ENCODE peak calls at places on chromosomes 13 and 19, in nine cellular contexts. C is GM13976, Q is WERI-Rb-1, D is fibroblast of the aortic adventitia, X is dorsolateral prefrontal cortex, A is endodermal cell, L is ascending aorta, R is AG04449, G is tibial artery. U is an unnamed sample.

GRCh38 chr13:45339867-45340266 is 1.1 kb downstream of the TPT1 start:
- DNase-seq in R (no peak), Q (no peak), G (no peak), L (no peak), D (no peak), X (no peak), A (no peak), C (no peak), U (no peak)

GRCh38 chr13:94711561-94712286 is 621 bp downstream of the SOX21 start:
- DNase-seq in R (no peak), G (peak; percentile 63), C (peak; percentile 52), X (no peak), A (no peak), L (no peak), D (no peak), Q (peak; percentile 58), U (peak; percentile 69)

GRCh38 chr13:51318015-51318414 is 21.5 kb upstream of the SERPINE3 start:
- DNase-seq in A (peak; percentile 20), C (no peak), L (no peak), G (no peak), Q (no peak), R (no peak), X (no peak), D (no peak), U (no peak)

GRCh38 chr13:50979187-50979586 is 69.6 kb downstream of the RNASEH2B start:
- DNase-seq in G (no peak), X (no peak), D (no peak), R (no peak), C (no peak), A (no peak), L (no peak), Q (no peak), U (no peak)

GRCh38 chr13:81821259-81821658 is 1480.3 kb upstream of the SPRY2 start:
- DNase-seq in G (no peak), D (no peak), Q (no peak), A (no peak), R (no peak), C (no peak), L (no peak), X (no peak), U (no peak)

GRCh38 chr13:75929074-75929473 is 292.9 kb downstream of the LMO7 start:
- DNase-seq in D (no peak), Q (no peak), X (no peak), C (no peak), L (no peak), A (no peak), R (no peak), G (no peak), U (no peak)

GRCh38 chr13:49499889-49500660 is 4.3 kb downstream of the PHF11 start:
- DNase-seq in C (no peak), G (no peak), X (no peak), R (peak; percentile 45), D (peak; percentile 79), L (no peak), Q (no peak), A (no peak), U (peak; percentile 18)

GRCh38 chr13:94369862-94370491 is 109.5 kb downstream of the DCT start:
- DNase-seq in X (no peak), A (no peak), Q (no peak), C (no peak), L (no peak), D (peak; percentile 52), R (no peak), G (no peak), U (no peak)

GRCh38 chr19:47274891-47275865 is 493 bp downstream of the INAFM1 start:
- DNase-seq in X (no peak), A (peak; percentile 75), C (no peak), Q (peak; percentile 33), G (peak; percentile 80), D (no peak), R (no peak), L (no peak), U (no peak)

GRCh38 chr13:21012841-21013681 is 48.3 kb downstream of the LATS2 start:
- DNase-seq in Q (no peak), G (peak; percentile 43), R (no peak), D (peak; percentile 74), L (no peak), C (no peak), A (no peak), X (no peak), U (no peak)

GRCh38 chr13:42907745-42908144 is 84.3 kb downstream of the EPSTI1 start:
- DNase-seq in Q (no peak), D (no peak), C (no peak), R (no peak), X (no peak), L (no peak), A (no peak), G (no peak), U (no peak)

GRCh38 chr13:107216046-107216715 is 648.2 kb upstream of the ARGLU1 start:
- DNase-seq in C (no peak), R (no peak), X (no peak), D (no peak), Q (peak; percentile 37), A (no peak), G (no peak), L (no peak), U (no peak)

DNA sequence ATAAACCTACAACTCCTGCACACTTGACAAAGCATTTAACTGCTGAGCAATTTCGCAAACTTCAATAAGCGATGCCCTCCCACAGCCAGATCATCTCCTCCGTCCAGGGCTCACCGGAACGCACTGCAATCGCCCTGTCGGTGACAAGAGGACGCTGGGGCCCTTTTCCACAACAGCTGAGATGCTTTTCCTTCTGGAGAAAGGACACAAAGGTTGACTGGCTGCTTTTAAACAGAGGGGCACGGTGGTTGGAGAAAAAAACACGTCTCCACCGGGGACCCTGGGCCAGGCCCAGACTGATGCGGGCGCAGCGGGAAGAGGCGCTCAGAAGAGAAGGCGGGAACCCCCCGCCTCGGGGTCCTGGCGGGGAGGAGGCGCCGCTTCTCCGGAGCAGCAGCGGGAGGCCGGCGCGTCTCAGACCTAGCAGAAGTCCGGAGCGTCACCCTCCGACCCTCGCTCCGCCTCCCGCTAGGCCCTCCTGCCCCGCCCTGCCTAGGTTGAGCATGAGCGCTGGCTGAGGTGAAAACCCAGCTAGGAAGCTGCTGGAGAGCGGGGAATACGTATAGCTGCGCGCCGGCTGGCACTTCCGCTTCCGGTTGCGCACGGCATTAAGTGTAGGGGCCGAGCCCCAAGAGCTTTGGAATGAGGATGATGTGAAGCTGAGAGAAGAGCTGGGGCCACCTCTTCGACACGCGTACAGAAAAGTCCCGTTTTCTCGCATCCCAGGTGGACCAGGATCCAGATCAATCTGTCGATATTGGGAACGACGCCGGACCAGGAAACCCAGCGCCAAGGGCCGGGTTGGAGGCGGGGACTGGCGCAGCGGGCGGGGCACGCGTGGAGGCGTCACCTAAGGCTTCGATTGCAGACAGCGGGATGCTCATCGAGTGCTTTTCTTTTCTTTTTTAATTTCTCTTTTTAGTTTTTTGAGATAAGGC is at the start of gene ZNF846:
- DNase-seq in A (peak; percentile 98), C (peak; percentile 96), D (peak; percentile 96), G (peak; percentile 95), R (peak; percentile 63), Q (peak; percentile 98), X (peak; percentile 85), L (peak; percentile 69), U (peak; percentile 93)
- TF ChIP-seq CTCF in A (peak; percentile 30), C (no peak), D (no peak), G (no peak), R (no peak), Q (no peak), X (peak; percentile 12), L (no peak), U (no peak)

DNA sequence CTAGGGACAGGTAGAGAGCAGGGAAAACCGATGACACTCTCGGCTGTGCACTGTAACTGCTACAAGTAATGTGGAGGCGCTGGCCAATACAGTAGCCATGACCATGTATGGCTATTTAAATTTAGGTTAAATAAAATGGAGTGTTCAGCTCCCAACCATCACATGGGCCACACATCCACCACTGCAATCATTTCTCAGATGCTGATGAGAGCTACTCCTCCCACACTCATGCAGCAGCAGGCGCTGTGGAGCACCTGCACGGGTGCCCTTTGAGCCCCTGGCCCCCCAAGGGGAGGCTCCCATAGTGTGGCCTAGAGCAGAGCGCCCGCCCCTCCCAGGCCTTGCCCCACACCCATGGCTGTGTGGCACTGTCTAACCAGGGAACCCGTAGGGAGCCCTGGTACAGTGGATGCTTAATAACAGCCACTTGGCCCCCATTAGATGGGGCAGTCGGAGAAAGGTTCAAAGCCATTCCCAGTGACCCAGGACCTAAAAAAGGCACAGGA is 6.0 kb downstream of the ACP4 start:
- DNase-seq in A (peak; percentile 70), Q (peak; percentile 27), G (no peak), C (peak; percentile 37), R (no peak), D (no peak), L (no peak), X (no peak), U (no peak)
- TF ChIP-seq CTCF in A (peak; percentile 40), Q (peak; percentile 28), G (no peak), C (peak; percentile 10), R (no peak), D (no peak), L (no peak), X (no peak), U (no peak)

GRCh38 chr19:34731964-34732363 is 2.1 kb upstream of the ZNF181 start:
- DNase-seq in D (no peak), X (no peak), G (no peak), L (no peak), R (no peak), C (no peak), A (no peak), Q (no peak), U (no peak)
- TF ChIP-seq CTCF in D (no peak), X (no peak), G (no peak), L (no peak), R (no peak), C (no peak), A (no peak), Q (no peak), U (no peak)

GRCh38 chr13:108785844-108786243 is 156.4 kb downstream of the MYO16 start:
- DNase-seq in G (no peak), C (no peak), L (no peak), X (no peak), A (no peak), Q (no peak), D (no peak), R (no peak), U (no peak)

GRCh38 chr13:108776650-108777049 is 147.2 kb downstream of the MYO16 start:
- DNase-seq in Q (no peak), L (no peak), X (no peak), A (no peak), D (no peak), C (no peak), G (no peak), R (no peak), U (no peak)

GRCh38 chr13:108777421-108778420 is 148.3 kb downstream of the MYO16 start:
- DNase-seq in C (no peak), A (peak; percentile 88), R (peak; percentile 7), Q (no peak), G (no peak), X (no peak), L (no peak), D (peak; percentile 7), U (no peak)

GRCh38 chr13:108779308-108779707 is 149.9 kb downstream of the MYO16 start:
- DNase-seq in D (no peak), A (peak; percentile 75), R (no peak), L (no peak), Q (no peak), G (no peak), X (no peak), C (no peak), U (no peak)

GRCh38 chr13:108780706-108781105 is 151.3 kb downstream of the MYO16 start:
- DNase-seq in Q (no peak), C (no peak), D (no peak), A (no peak), R (no peak), G (no peak), X (no peak), L (no peak), U (no peak)
- TF ChIP-seq CTCF in Q (no peak), C (no peak), D (no peak), A (no peak), R (no peak), G (no peak), X (no peak), L (no peak), U (no peak)

GRCh38 chr19:38952395-38953165 is 21.8 kb downstream of the MRPS12 start:
- DNase-seq in R (no peak), C (peak; percentile 76), X (no peak), G (no peak), L (no peak), D (no peak), Q (no peak), A (peak; percentile 81), U (peak; percentile 69)
- TF ChIP-seq CTCF in R (peak; percentile 11), C (peak; percentile 56), X (peak; percentile 42), G (no peak), L (no peak), D (no peak), Q (peak; percentile 1), A (peak; percentile 78), U (no peak)